ENCODE peak calls at places on chromosomes 4 and X, in seven cellular contexts. X is choroid plexus epithelial cell, S is cardiac fibroblast, A is tibial artery, I is AG04449, Q is GM23248, W is astrocyte of the spinal cord. K is an unnamed sample.
A peak's percentile ranks its signal among the peaks of the same experiment; 100 is the strongest.

GRCh38 chrX:17805120-17805519 is 56.0 kb downstream of the RAI2 start:
- DNase-seq in X (no peak), S (no peak), A (no peak), I (no peak), Q (no peak), W (no peak), K (no peak)

GRCh38 chrX:15475021-15475420 is 18.1 kb downstream of the PIR start:
- DNase-seq in X (no peak), S (peak; percentile 40), A (no peak), I (no peak), Q (peak; percentile 59), W (no peak), K (no peak)

GRCh38 chr4:16513876-16514275 is 287.6 kb upstream of the TAPT1 start:
- DNase-seq in X (peak; percentile 11), S (no peak), A (no peak), I (no peak), Q (no peak), W (no peak), K (no peak)

GRCh38 chr4:86011117-86011516 is 348.7 kb downstream of the MAPK10 start:
- DNase-seq in X (peak; percentile 96), S (peak; percentile 99), A (no peak), I (peak; percentile 94), Q (peak; percentile 94), W (peak; percentile 93), K (no peak)

GRCh38 chr4:54254116-54254914 is 25.2 kb downstream of the PDGFRA start:
- DNase-seq in X (peak; percentile 23), S (peak; percentile 39), A (no peak), I (no peak), Q (peak; percentile 58), W (peak; percentile 13), K (no peak)

GRCh38 chr4:2417196-2417764 is 1.2 kb downstream of the ZFYVE28 start:
- DNase-seq in X (no peak), S (no peak), A (no peak), I (no peak), Q (peak; percentile 45), W (no peak), K (no peak)

GRCh38 chrX:17164936-17165335 is 210.1 kb upstream of the NHS start:
- DNase-seq in X (no peak), S (peak; percentile 1), A (no peak), I (no peak), Q (no peak), W (peak; percentile 72), K (no peak)

GRCh38 chrX:54397113-54397512 is 39.3 kb upstream of the WNK3 start:
- DNase-seq in X (no peak), S (no peak), A (no peak), I (no peak), Q (no peak), W (no peak), K (no peak)

GRCh38 chrX:11367609-11368430 is 74.6 kb downstream of the AMELX start:
- DNase-seq in X (peak; percentile 31), S (peak; percentile 52), A (no peak), I (no peak), Q (no peak), W (no peak), K (no peak)

GRCh38 chr4:141425124-141425523 is 204.4 kb downstream of the ZNF330 start:
- DNase-seq in X (peak; percentile 95), S (peak; percentile 81), A (no peak), I (peak; percentile 73), Q (peak; percentile 72), W (peak; percentile 87), K (no peak)

GRCh38 chr4:177448850-177449249 is 6.6 kb upstream of the AGA start:
- DNase-seq in X (peak; percentile 42), S (peak; percentile 59), A (no peak), I (peak; percentile 73), Q (peak; percentile 80), W (peak; percentile 68), K (no peak)

GRCh38 chr4:19472669-19473068 is 779.0 kb upstream of the SLIT2 start:
- DNase-seq in X (peak; percentile 9), S (no peak), A (no peak), I (no peak), Q (peak; percentile 2), W (no peak), K (no peak)

GRCh38 chr4:169147217-169147616 is 123.5 kb downstream of the SH3RF1 start:
- DNase-seq in X (peak; percentile 35), S (peak; percentile 39), A (no peak), I (no peak), Q (peak; percentile 48), W (peak; percentile 22), K (no peak)

GRCh38 chr4:135243960-135244561 is 1042.5 kb upstream of the PABPC4L start:
- DNase-seq in X (peak; percentile 11), S (no peak), A (no peak), I (no peak), Q (no peak), W (peak; percentile 28), K (no peak)

GRCh38 chr4:101846550-101846949 is 56.0 kb downstream of the BANK1 start:
- DNase-seq in X (peak; percentile 42), S (no peak), A (no peak), I (no peak), Q (no peak), W (no peak), K (no peak)

GRCh38 chrX:131830400-131831184 is 192.5 kb upstream of the STK26 start:
- DNase-seq in X (peak; percentile 83), S (peak; percentile 88), A (peak; percentile 63), I (no peak), Q (peak; percentile 42), W (peak; percentile 83), K (peak; percentile 84)

GRCh38 chrX:56797966-56798711 is 69.1 kb downstream of the NBDY start:
- DNase-seq in X (peak; percentile 17), S (peak; percentile 7), A (no peak), I (no peak), Q (peak; percentile 5), W (no peak), K (peak; percentile 16)

GRCh38 chr4:109703664-109704351 is 563 bp upstream of the CASP6 start:
- DNase-seq in X (peak; percentile 29), S (no peak), A (no peak), I (no peak), Q (peak; percentile 28), W (no peak), K (no peak)

GRCh38 chr4:185344743-185345538 is 50.8 kb downstream of the LRP2BP start:
- DNase-seq in X (peak; percentile 36), S (peak; percentile 35), A (no peak), I (no peak), Q (no peak), W (no peak), K (no peak)

GRCh38 chr4:55545681-55546632 is 752 bp downstream of the CLOCK start:
- DNase-seq in X (peak; percentile 71), S (peak; percentile 71), A (peak; percentile 89), I (no peak), Q (peak; percentile 88), W (peak; percentile 73), K (peak; percentile 80)

GRCh38 chrX:9312922-9313867 is 151.7 kb upstream of the TBL1X start:
- DNase-seq in X (no peak), S (peak; percentile 25), A (peak; percentile 63), I (no peak), Q (no peak), W (no peak), K (peak; percentile 45)

GRCh38 chr4:39626261-39626660 is 12.4 kb downstream of the SMIM14 start:
- DNase-seq in X (no peak), S (no peak), A (no peak), I (no peak), Q (no peak), W (no peak), K (no peak)

GRCh38 chrX:15686818-15687685 is 22.4 kb upstream of the CLTRN start:
- DNase-seq in X (peak; percentile 61), S (peak; percentile 65), A (peak; percentile 61), I (no peak), Q (peak; percentile 63), W (peak; percentile 58), K (peak; percentile 57)

GRCh38 chrX:95058815-95059214 is 1384.8 kb downstream of the FAM133A start:
- DNase-seq in X (peak; percentile 76), S (peak; percentile 87), A (no peak), I (peak; percentile 47), Q (peak; percentile 77), W (peak; percentile 82), K (no peak)

GRCh38 chr4:25814323-25814722 is 48.5 kb downstream of the SEL1L3 start:
- DNase-seq in X (peak; percentile 45), S (peak; percentile 80), A (peak; percentile 72), I (no peak), Q (peak; percentile 17), W (peak; percentile 72), K (no peak)

GRCh38 chr4:139619644-139620043 is 46.0 kb upstream of the MGST2 start:
- DNase-seq in X (peak; percentile 58), S (peak; percentile 53), A (no peak), I (no peak), Q (peak; percentile 70), W (no peak), K (peak; percentile 22)

GRCh38 chr4:139625487-139625886 is 40.1 kb upstream of the MGST2 start:
- DNase-seq in X (no peak), S (no peak), A (no peak), I (no peak), Q (no peak), W (no peak), K (no peak)

GRCh38 chr4:139617702-139618490 is 47.7 kb upstream of the MGST2 start:
- DNase-seq in X (peak; percentile 38), S (peak; percentile 54), A (no peak), I (no peak), Q (peak; percentile 61), W (no peak), K (no peak)

GRCh38 chr4:139624441-139625130 is 41.0 kb upstream of the MGST2 start:
- DNase-seq in X (no peak), S (no peak), A (no peak), I (no peak), Q (no peak), W (no peak), K (no peak)

GRCh38 chr4:139622856-139623255 is 42.8 kb upstream of the MGST2 start:
- DNase-seq in X (no peak), S (no peak), A (no peak), I (no peak), Q (no peak), W (no peak), K (no peak)
- H3K4me3 ChIP-seq in X (no peak overlapping the region), S (no peak overlapping the region), A (no peak overlapping the region), I (no peak overlapping the region), Q (no peak overlapping the region), W (no peak overlapping the region), K (no peak overlapping the region)

GRCh38 chr4:188682321-188682720 is 543.1 kb downstream of the TRIML1 start:
- DNase-seq in X (no peak), S (no peak), A (no peak), I (no peak), Q (no peak), W (no peak), K (no peak)
- H3K4me3 ChIP-seq in X (no peak overlapping the region), S (no peak overlapping the region), A (no peak overlapping the region), I (no peak overlapping the region), Q (no peak overlapping the region), W (no peak overlapping the region), K (no peak overlapping the region)

GRCh38 chr4:69759189-69759604 is 1.2 kb downstream of the SULT1B1 start:
- DNase-seq in X (peak; percentile 32), S (no peak), A (no peak), I (no peak), Q (peak; percentile 19), W (no peak), K (no peak)
- H3K4me3 ChIP-seq in X (no peak overlapping the region), S (no peak overlapping the region), A (no peak overlapping the region), I (no peak overlapping the region), Q (no peak overlapping the region), W (no peak overlapping the region), K (no peak overlapping the region)

DNA sequence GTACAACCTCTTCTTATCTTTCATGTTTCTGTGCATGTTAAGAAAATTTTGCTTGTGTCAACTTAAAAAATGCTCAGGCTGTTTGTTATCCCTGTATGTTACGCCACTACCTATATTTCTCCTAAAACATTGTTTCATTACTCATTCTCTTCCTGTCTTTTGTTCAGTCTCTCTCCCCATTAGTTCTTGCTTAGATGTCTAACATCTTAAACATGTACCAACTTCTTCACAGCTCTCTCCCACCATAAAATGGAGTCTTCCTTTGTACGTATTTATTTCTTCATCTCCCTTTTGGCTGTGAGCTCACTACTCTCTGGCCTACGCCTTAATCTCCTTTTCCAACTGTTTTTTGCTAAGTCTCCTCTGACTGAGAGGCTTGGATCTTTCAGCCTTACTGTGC is 36.4 kb downstream of the PCDH7 start:
- DNase-seq in X (no peak), S (peak; percentile 48), A (no peak), I (no peak), Q (no peak), W (no peak), K (no peak)
- H3K4me3 ChIP-seq in X (no peak overlapping the region), S (no peak overlapping the region), A (no peak overlapping the region), I (no peak overlapping the region), Q (no peak overlapping the region), W (no peak overlapping the region), K (no peak overlapping the region)

K was measured in BE2C.